ENCODE peak calls at places on chromosomes 13 and 19, in seven cellular contexts. F is AG09309; U is stimulated activated CD4-positive, alpha-beta T cell treated with anti-CD3 and anti-CD28 coated beads, Interleukin-12 subunit alpha, Interleukin-12 subunit beta, amount 100 ng/mL, for 24 hours; R is tibial nerve; W is HT1080; I is GDM1; A is anterior cingulate cortex. J is an unnamed sample.

GRCh38 chr19:10701955-10702307 is 692 bp downstream of the QTRT1 start:
- DNase-seq in F (no peak), U (no peak), R (no peak), W (no peak), I (no peak), A (no peak), J (no peak)

GRCh38 chr13:21895769-21896168 is 224.9 kb downstream of the FGF9 start:
- DNase-seq in F (no peak), U (no peak), R (no peak), W (no peak), I (no peak), A (no peak), J (no peak)

GRCh38 chr13:36329355-36329754 is 16.8 kb downstream of the SPART start:
- DNase-seq in F (no peak), U (no peak), R (no peak), W (no peak), I (no peak), A (no peak), J (no peak)

GRCh38 chr19:44521370-44521769 is 8.1 kb downstream of the CEACAM20 start:
- DNase-seq in F (no peak), U (no peak), R (no peak), W (no peak), I (no peak), A (no peak), J (no peak)

GRCh38 chr13:31859546-31859945 is 120.2 kb downstream of the RXFP2 start:
- DNase-seq in F (no peak), U (no peak), R (no peak), W (no peak), I (no peak), A (no peak), J (no peak)

GRCh38 chr13:75694742-75695141 is 58.6 kb downstream of the LMO7 start:
- DNase-seq in F (no peak), U (no peak), R (no peak), W (no peak), I (no peak), A (no peak), J (no peak)

GRCh38 chr13:43058836-43059235 is 35.5 kb downstream of the DNAJC15 start:
- DNase-seq in F (no peak), U (no peak), R (no peak), W (no peak), I (no peak), A (no peak), J (no peak)

GRCh38 chr19:43983912-43984686 is at the start of gene ZNF155:
- DNase-seq in F (peak), U (peak), R (peak), W (peak), I (peak), A (peak), J (peak)

GRCh38 chr13:113581871-113582270 is 2.7 kb upstream of the TFDP1 start:
- DNase-seq in F (no peak), U (no peak), R (no peak), W (no peak), I (no peak), A (no peak), J (no peak)

GRCh38 chr13:111577956-111578595 is 257.6 kb downstream of the TEX29 start:
- DNase-seq in F (no peak), U (no peak), R (no peak), W (no peak), I (no peak), A (no peak), J (no peak)

GRCh38 chr13:41613471-41613870 is 156.1 kb downstream of the RGCC start:
- DNase-seq in F (no peak), U (no peak), R (no peak), W (no peak), I (no peak), A (no peak), J (no peak)

GRCh38 chr19:8129061-8129460 is 20.3 kb downstream of the FBN3 start:
- DNase-seq in F (no peak), U (no peak), R (no peak), W (no peak), I (no peak), A (no peak), J (no peak)

GRCh38 chr13:43273362-43273761 is 250.0 kb downstream of the DNAJC15 start:
- DNase-seq in F (no peak), U (no peak), R (no peak), W (peak), I (no peak), A (no peak), J (no peak)

GRCh38 chr19:27759896-27760295 is 1453.1 kb downstream of the UQCRFS1 start:
- DNase-seq in F (no peak), U (no peak), R (no peak), W (no peak), I (no peak), A (no peak), J (no peak)

GRCh38 chr13:64347662-64348061 is 2882.5 kb downstream of the PCDH9 start:
- DNase-seq in F (no peak), U (no peak), R (no peak), W (no peak), I (no peak), A (no peak), J (no peak)

GRCh38 chr19:19647037-19647835 is 3.8 kb upstream of the GMIP start:
- DNase-seq in F (no peak), U (no peak), R (no peak), W (no peak), I (no peak), A (no peak), J (no peak)

GRCh38 chr13:40193290-40194203 is 472.9 kb downstream of the FOXO1 start:
- DNase-seq in F (no peak), U (no peak), R (no peak), W (no peak), I (no peak), A (peak), J (peak)

GRCh38 chr13:99067160-99067985 is 89.5 kb upstream of the DOCK9 start:
- DNase-seq in F (peak), U (no peak), R (no peak), W (peak), I (no peak), A (no peak), J (no peak)

GRCh38 chr13:97116754-97117153 is 105.4 kb upstream of the MBNL2 start:
- DNase-seq in F (no peak), U (no peak), R (no peak), W (peak), I (no peak), A (no peak), J (no peak)

GRCh38 chr19:41321600-41322270 is 11.8 kb downstream of the CCDC97 start:
- DNase-seq in F (no peak), U (no peak), R (no peak), W (peak), I (no peak), A (no peak), J (peak)

GRCh38 chr13:44688652-44689051 is 112.5 kb upstream of the TSC22D1 start:
- DNase-seq in F (no peak), U (no peak), R (no peak), W (no peak), I (no peak), A (no peak), J (no peak)

GRCh38 chr19:45507864-45508680 is 793 bp downstream of the VASP start:
- DNase-seq in F (no peak), U (no peak), R (no peak), W (peak), I (no peak), A (no peak), J (peak)

GRCh38 chr13:74115138-74115537 is 19.1 kb downstream of the KLF12 start:
- DNase-seq in F (no peak), U (no peak), R (no peak), W (peak), I (no peak), A (no peak), J (no peak)

GRCh38 chr19:17026706-17027427 is at the start of gene CPAMD8:
- DNase-seq in F (no peak), U (no peak), R (no peak), W (no peak), I (no peak), A (no peak), J (no peak)

GRCh38 chr13:97273341-97273831 is 51.3 kb downstream of the MBNL2 start:
- DNase-seq in F (no peak), U (no peak), R (no peak), W (no peak), I (no peak), A (no peak), J (no peak)